ENCODE peak calls at places on chromosomes 1 and 21, in five cellular contexts. B is lower leg skin, A is brain microvascular endothelial cell, W is kidney, Y is cardiac muscle cell. H is an unnamed sample.

GRCh38 chr1:70196333-70196732 is 9.0 kb downstream of the LRRC40 start:
- DNase-seq in B (no peak), W (no peak), Y (no peak), A (no peak), H (no peak)

GRCh38 chr1:7389786-7390603 is 381.1 kb upstream of the VAMP3 start:
- DNase-seq in A (no peak), W (peak), B (peak), Y (no peak), H (no peak)

GRCh38 chr1:222243902-222244301 is 304.0 kb downstream of the HHIPL2 start:
- DNase-seq in Y (no peak), A (no peak), W (no peak), B (no peak), H (no peak)

GRCh38 chr1:156692958-156693857 is 12.2 kb downstream of the CRABP2 start:
- DNase-seq in A (no peak), B (no peak), Y (no peak), W (no peak), H (no peak)

GRCh38 chr1:67831850-67832513 is 1.3 kb downstream of the GNG12 start:
- DNase-seq in A (peak), W (peak), Y (peak), B (peak), H (peak)

GRCh38 chr1:23521588-23521987 is 9.4 kb downstream of the E2F2 start:
- DNase-seq in B (no peak), W (no peak), Y (no peak), A (no peak), H (no peak)

GRCh38 chr1:233143266-233143665 is 152.3 kb downstream of the PCNX2 start:
- DNase-seq in W (no peak), A (no peak), B (no peak), Y (peak), H (no peak)

GRCh38 chr1:230728710-230729392 is 14.9 kb upstream of the AGT start:
- DNase-seq in W (no peak), A (no peak), B (no peak), Y (peak), H (peak)

GRCh38 chr1:226674892-226675719 is 64.0 kb downstream of the ITPKB start:
- DNase-seq in A (no peak), Y (peak), W (peak), B (no peak), H (no peak)

GRCh38 chr21:38244885-38245869 is 11.6 kb upstream of the KCNJ15 start:
- DNase-seq in A (peak), B (no peak), W (no peak), Y (peak), H (peak)

GRCh38 chr1:108972941-108973340 is 9.7 kb upstream of the CLCC1 start:
- DNase-seq in B (no peak), A (no peak), Y (no peak), W (no peak), H (no peak)

GRCh38 chr1:244231193-244231571 is 180.1 kb downstream of the ZBTB18 start:
- DNase-seq in Y (peak), B (no peak), W (no peak), A (no peak), H (no peak)

GRCh38 chr1:33043267-33044090 is 6.8 kb upstream of the AK2 start:
- DNase-seq in W (no peak), B (no peak), Y (no peak), A (no peak), H (no peak)

GRCh38 chr1:188642585-188643168 is 1813.9 kb downstream of the PLA2G4A start:
- DNase-seq in A (no peak), W (no peak), B (no peak), Y (no peak), H (no peak)

GRCh38 chr21:38282921-38283320 is 26.1 kb downstream of the KCNJ15 start:
- DNase-seq in W (no peak), Y (peak), B (no peak), A (no peak), H (no peak)

GRCh38 chr1:147337040-147337439 is 94.6 kb downstream of the CHD1L start:
- DNase-seq in Y (no peak), B (no peak), A (no peak), W (no peak), H (no peak)

GRCh38 chr1:22402336-22403053 is 49.2 kb upstream of the ZBTB40 start:
- DNase-seq in A (no peak), W (no peak), Y (no peak), B (no peak), H (no peak)

GRCh38 chr1:153801786-153802697 is 26.8 kb downstream of the SLC27A3 start:
- DNase-seq in W (no peak), A (no peak), B (no peak), Y (no peak), H (no peak)
- H3K4me3 ChIP-seq in W (no peak), A (no peak), B (no peak), Y (no peak), H (no peak)

GRCh38 chr1:193278968-193279367 is 92.6 kb upstream of the B3GALT2 start:
- DNase-seq in Y (no peak), A (no peak), W (no peak), B (no peak), H (no peak)

GRCh38 chr1:193270996-193271395 is 84.6 kb upstream of the B3GALT2 start:
- DNase-seq in Y (peak), A (peak), B (no peak), W (no peak), H (peak)

GRCh38 chr1:193275773-193276172 is 89.4 kb upstream of the B3GALT2 start:
- DNase-seq in B (no peak), W (no peak), Y (no peak), A (no peak), H (no peak)
- TF ChIP-seq CTCF in B (no peak), W (no peak), Y (no peak), A (peak), H (no peak)

DNA sequence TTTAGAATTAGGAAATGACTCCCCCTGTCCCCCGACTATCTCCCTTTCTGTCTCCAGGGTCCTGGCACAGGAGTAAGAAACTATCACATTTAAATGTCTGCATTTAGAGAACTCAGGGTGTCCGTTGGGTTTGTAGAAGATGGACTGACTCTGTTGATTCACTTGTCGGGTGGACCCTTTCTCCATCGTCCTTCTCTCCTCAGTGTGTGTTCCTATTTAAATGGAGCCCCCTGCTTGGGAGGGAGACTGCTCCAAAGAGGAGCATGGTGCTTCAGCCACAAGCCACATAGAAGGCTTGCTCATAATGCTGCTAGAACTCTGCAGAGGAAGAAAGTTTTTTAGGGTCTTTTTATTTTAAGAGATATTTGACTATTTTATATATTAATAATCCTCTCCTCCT is 13.6 kb downstream of the FGGY start:
- DNase-seq in W (no peak), A (no peak), Y (no peak), B (no peak), H (no peak)
- H3K4me3 ChIP-seq in W (peak), A (no peak), Y (no peak), B (no peak), H (no peak)

DNA sequence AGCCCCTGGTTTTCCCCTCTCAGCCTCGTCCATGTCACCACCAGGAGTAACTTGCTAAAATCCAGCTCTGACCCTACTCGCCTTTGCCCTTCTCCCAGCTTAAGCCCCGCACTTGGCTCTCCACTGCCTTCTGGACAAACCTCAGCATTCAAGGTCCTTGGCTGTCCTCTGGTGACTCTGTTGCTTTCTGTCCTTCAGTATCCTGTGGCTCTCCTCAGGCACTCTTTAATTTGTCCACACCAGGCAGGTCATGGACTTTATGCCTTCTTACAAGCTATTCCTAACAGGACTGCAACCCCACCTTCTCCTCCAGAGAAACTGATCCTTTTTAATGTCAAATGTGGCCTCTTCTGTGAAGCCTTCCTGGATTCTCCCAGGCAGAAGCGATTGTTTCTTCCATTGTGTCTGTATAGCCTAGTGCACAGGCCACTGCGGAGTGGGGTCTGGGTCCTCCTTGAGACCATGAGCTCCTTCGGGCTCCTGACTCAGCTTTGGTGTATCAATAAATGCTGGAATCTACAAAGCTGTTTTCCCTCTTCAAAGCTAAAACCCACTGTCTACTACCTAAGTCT is 26.7 kb upstream of the CTPS1 start:
- DNase-seq in A (no peak), W (no peak), Y (no peak), B (no peak), H (no peak)
- TF ChIP-seq CTCF in A (no peak), W (no peak), Y (no peak), B (no peak), H (no peak)

DNA sequence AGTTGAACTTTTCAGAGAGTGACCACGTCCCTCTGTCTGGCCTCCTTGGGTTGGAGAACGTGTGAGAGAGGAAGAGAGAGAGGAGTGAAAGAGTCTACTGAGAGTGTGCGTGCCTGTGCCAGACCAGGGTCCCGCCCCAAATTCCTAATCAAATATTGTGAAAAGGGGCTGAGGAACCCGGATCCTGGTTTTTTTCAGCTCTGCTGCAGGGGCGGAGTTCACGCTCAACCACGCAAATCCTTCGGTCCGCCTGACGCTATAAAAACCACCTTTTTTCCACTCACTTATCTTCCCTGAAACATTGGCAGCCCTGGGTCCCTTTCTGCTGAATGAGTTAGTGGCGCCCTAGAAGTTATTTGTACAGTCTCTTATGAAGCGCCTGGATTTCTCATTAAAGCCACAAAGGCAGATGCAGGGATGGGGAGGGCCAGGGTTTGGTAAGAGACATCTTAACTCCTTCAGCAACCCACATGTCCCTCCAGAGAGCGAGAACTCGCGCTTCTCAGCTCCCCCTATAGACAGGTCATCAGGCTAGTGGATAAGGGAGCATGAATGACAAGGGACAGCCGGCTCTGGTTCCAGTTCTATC is at the start of gene FMOD:
- DNase-seq in B (peak), W (no peak), A (no peak), Y (peak), H (no peak)
- H3K4me3 ChIP-seq in B (no peak), W (no peak), A (no peak), Y (no peak), H (no peak)